ENCODE peak calls at places on chromosome 18, in eight cellular contexts. U is mesendoderm; I is uterus; L is naive thymus-derived CD4-positive, alpha-beta T cell; W is NT2/D1; H is GM23248; K is mesenchymal stem cell; G is fibroblast of lung. J is an unnamed sample. For H3K27me3, the result is how much of the 10 kb centered on the place peaks cover.

GRCh38 chr18:58253318-58253717 is 209.3 kb downstream of the NEDD4L start:
- DNase-seq in G (no peak), L (no peak), W (no peak), U (no peak), H (no peak), K (no peak), I (no peak), J (no peak)

GRCh38 chr18:79489048-79489899 is 93.5 kb downstream of the NFATC1 start:
- DNase-seq in K (no peak), I (no peak), H (no peak), L (no peak), W (no peak), U (no peak), G (no peak), J (no peak)

GRCh38 chr18:61639886-61640285 is 252.9 kb downstream of the RNF152 start:
- DNase-seq in U (no peak), W (no peak), K (peak), L (no peak), H (no peak), I (no peak), G (peak), J (no peak)

GRCh38 chr18:36809590-36810381 is 19.0 kb downstream of the TPGS2 start:
- DNase-seq in K (peak), U (peak), H (peak), W (no peak), L (peak), G (peak), I (peak), J (peak)

GRCh38 chr18:45402485-45403056 is 212.7 kb upstream of the SLC14A2 start:
- DNase-seq in I (no peak), W (no peak), U (no peak), K (no peak), G (peak), H (peak), L (no peak), J (peak)

GRCh38 chr18:23887035-23887434 is 127.5 kb upstream of the TTC39C start:
- DNase-seq in U (no peak), L (no peak), I (no peak), W (no peak), H (no peak), G (no peak), K (no peak), J (no peak)

GRCh38 chr18:35345460-35345921 is 1.3 kb upstream of the ZNF24 start:
- DNase-seq in L (no peak), I (no peak), W (no peak), K (no peak), H (no peak), U (peak), G (peak), J (no peak)

GRCh38 chr18:68152770-68153169 is 562.1 kb downstream of the TMX3 start:
- DNase-seq in W (no peak), H (no peak), L (no peak), I (no peak), G (no peak), U (peak), K (no peak), J (no peak)

GRCh38 chr18:42545825-42546224 is 569.7 kb downstream of the RIT2 start:
- DNase-seq in H (peak), L (no peak), W (no peak), U (no peak), K (peak), I (no peak), G (peak), J (peak)

GRCh38 chr18:24185805-24186204 is 46.9 kb downstream of the CABYR start:
- DNase-seq in W (no peak), K (no peak), H (no peak), L (no peak), G (no peak), I (no peak), U (no peak), J (no peak)

GRCh38 chr18:43950062-43950461 is 672.8 kb upstream of the SYT4 start:
- DNase-seq in U (no peak), L (no peak), W (no peak), I (no peak), G (no peak), H (no peak), K (no peak), J (no peak)

GRCh38 chr18:12307251-12307736 is 747 bp upstream of the TUBB6 start:
- DNase-seq in H (peak), G (peak), W (no peak), L (no peak), U (peak), I (peak), K (peak), J (peak)

GRCh38 chr18:36158261-36158867 is 28.7 kb downstream of the ELP2 start:
- DNase-seq in W (no peak), I (no peak), U (no peak), G (peak), K (peak), L (no peak), H (peak), J (no peak)

GRCh38 chr18:12470382-12471090 is 62.8 kb downstream of the PRELID3A start:
- DNase-seq in G (no peak), H (no peak), U (no peak), L (no peak), W (no peak), I (no peak), K (no peak), J (no peak)

GRCh38 chr18:48166971-48167370 is 236.5 kb upstream of the SMAD2 start:
- DNase-seq in H (no peak), L (no peak), U (no peak), G (no peak), K (no peak), W (no peak), I (peak), J (no peak)

DNA sequence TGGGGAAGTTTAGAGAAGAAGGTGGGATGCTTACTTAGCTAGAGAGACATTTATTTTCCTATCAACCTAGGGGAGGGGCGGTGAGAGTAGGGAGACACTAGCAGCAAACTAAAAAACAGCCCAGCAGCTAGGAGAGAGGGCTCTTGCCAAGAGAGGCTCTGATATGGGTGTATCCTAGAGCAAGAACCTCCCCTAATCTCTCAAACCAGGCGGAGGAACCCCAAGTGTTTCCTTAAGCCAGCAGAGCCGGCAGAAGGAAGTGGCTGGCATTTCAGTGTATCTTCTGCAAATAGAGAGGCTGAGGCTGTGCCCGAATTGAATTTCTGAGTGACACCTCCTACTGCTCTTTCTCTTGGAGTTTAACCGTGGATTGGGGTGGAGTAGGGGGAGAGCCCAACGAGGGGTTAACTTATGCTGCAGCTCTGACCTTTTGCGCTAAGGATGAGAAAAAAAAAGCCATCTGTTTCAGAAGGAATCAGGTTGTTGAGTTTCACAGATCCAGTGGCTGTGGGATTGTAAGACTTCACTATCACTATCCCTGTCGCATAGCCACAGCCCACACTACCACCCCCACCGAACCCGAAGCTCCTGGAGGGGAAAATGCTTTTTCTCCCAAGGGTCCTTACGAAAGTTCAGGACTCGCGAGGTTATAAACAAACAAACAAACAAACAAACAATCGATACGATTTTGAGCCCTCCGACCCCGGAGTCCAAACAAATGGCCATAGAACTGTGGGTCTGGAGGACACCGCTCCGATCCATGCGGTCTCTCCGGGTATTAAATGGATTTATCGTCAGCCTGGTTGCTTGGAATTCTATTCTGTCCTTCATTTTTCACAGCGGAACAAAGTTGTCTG is 1.3 kb downstream of the ST8SIA5 start:
- DNase-seq in K (peak), U (peak), I (no peak), W (no peak), H (no peak), G (no peak), L (no peak), J (no peak)
- H3K27me3 ChIP-seq in K (half or more), U (under half), I (under half), W (half or more), H (half or more), G (half or more), L (under half), J (under half)

DNA sequence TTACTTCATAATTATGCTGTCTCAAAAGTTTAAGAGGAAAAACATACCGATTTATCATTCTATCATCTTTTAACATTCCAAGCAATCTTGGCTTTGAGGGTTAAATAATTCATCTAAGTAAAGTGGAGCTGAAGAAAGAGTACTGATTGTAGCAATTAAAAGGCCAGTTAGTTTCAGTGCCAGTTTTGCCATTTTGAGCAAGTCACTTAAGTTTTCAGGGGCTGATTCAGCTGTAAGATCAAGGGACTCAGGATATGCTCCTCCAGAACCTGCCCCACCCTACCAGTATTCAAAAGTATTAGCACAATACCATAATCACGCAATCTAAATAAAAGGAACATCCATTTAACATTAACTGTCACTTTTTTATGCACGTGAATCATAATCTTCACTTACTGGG is 1.9 kb downstream of the SS18 start:
- DNase-seq in H (peak), L (no peak), G (peak), U (no peak), K (no peak), I (no peak), W (no peak), J (no peak)
- H3K4me3 ChIP-seq in H (peak), L (peak), G (peak), U (no peak), K (no peak), I (peak), W (no peak), J (peak)

GRCh38 chr18:22169889-22170420 is 566 bp downstream of the GATA6 start:
- DNase-seq in W (no peak), G (peak), H (peak), K (no peak), I (peak), U (peak), L (no peak), J (peak)
- H3K27me3 ChIP-seq in W (half or more), G (under half), H (under half), K (under half), I (under half), U (under half), L (under half), J (under half)

DNA sequence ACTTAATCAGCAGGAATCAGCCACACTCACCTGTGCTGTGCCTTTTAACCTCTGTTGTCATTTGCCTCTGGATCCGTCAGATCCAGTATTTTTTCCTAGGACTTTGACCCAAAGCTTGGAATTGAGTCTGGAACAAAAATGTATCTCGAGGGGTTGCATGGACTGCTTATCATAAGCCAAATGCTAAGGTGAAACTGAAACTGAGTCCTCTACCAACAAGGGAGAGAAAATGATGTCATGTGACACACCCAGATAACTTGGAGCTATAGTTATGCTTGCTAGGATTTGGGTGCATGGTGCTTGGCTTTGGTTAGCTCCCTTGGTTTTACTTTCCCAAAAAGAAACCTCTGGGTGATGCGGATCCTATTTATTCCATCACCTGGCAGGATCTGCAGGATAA is 2158.6 kb upstream of the PIK3C3 start:
- DNase-seq in K (peak), U (no peak), W (no peak), I (no peak), H (no peak), L (no peak), G (peak), J (no peak)
- H3K4me3 ChIP-seq in K (no peak), U (no peak), W (no peak), I (no peak), H (no peak), L (no peak), G (no peak), J (no peak)

GRCh38 chr18:3111523-3112240 is 98.7 kb upstream of the LPIN2 start:
- DNase-seq in L (no peak), K (no peak), W (no peak), G (no peak), I (no peak), U (no peak), H (no peak), J (no peak)

GRCh38 chr18:3114456-3114855 is 101.5 kb upstream of the LPIN2 start:
- DNase-seq in G (no peak), K (no peak), U (no peak), W (no peak), H (peak), L (no peak), I (no peak), J (peak)

GRCh38 chr18:3107740-3108151 is 94.8 kb upstream of the LPIN2 start:
- DNase-seq in I (no peak), K (no peak), L (no peak), U (no peak), W (no peak), H (no peak), G (no peak), J (no peak)

GRCh38 chr18:3114026-3114425 is 101.1 kb upstream of the LPIN2 start:
- DNase-seq in G (no peak), U (no peak), K (no peak), L (no peak), H (no peak), I (no peak), W (no peak), J (no peak)

GRCh38 chr18:3110034-3110752 is 97.2 kb upstream of the LPIN2 start:
- DNase-seq in H (no peak), U (no peak), L (no peak), W (no peak), I (no peak), G (no peak), K (no peak), J (no peak)
- H3K27me3 ChIP-seq in H (under half), U (under half), L (under half), W (under half), I (under half), G (under half), K (under half), J (under half)

GRCh38 chr18:11251229-11251890 is 102.0 kb upstream of the PIEZO2 start:
- DNase-seq in H (peak), L (no peak), W (no peak), I (no peak), K (no peak), G (peak), U (no peak), J (peak)

GRCh38 chr18:11245889-11246288 is 96.5 kb upstream of the PIEZO2 start:
- DNase-seq in K (no peak), U (no peak), I (no peak), G (peak), L (no peak), H (peak), W (no peak), J (no peak)

GRCh38 chr18:11246883-11247282 is 97.5 kb upstream of the PIEZO2 start:
- DNase-seq in K (no peak), L (no peak), W (no peak), G (no peak), I (no peak), U (no peak), H (peak), J (peak)

GRCh38 chr18:11247381-11247970 is 98.1 kb upstream of the PIEZO2 start:
- DNase-seq in K (no peak), H (no peak), I (no peak), W (no peak), U (no peak), L (no peak), G (no peak), J (no peak)

GRCh38 chr18:11246466-11246865 is 97.1 kb upstream of the PIEZO2 start:
- DNase-seq in U (no peak), L (no peak), I (no peak), H (peak), G (peak), K (peak), W (no peak), J (peak)
- H3K4me3 ChIP-seq in U (no peak), L (no peak), I (no peak), H (peak), G (no peak), K (no peak), W (no peak), J (no peak)

DNA sequence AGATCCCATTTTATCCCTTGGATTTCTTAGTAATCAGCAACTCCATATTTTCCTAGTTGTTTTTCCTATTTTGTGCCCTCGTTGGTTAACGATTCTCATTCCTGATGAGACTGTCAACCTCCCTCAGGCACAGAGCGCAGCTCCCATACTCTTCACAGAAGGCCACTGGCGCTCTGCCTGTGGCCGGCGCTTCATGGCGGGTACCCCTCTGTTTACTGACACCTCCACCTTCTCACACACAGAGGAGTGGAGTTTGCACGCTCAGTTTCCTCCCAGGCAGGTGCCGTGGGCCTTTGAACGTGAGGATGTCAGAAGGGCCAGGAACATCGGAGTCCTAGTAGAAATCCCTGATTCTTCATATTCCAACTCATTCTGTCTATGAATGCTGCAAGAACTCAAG is 139.0 kb downstream of the MBP start:
- DNase-seq in L (no peak), H (no peak), K (no peak), I (no peak), G (no peak), W (no peak), U (no peak), J (no peak)
- H3K27me3 ChIP-seq in L (under half), H (under half), K (under half), I (under half), G (under half), W (under half), U (under half), J (under half)

DNA sequence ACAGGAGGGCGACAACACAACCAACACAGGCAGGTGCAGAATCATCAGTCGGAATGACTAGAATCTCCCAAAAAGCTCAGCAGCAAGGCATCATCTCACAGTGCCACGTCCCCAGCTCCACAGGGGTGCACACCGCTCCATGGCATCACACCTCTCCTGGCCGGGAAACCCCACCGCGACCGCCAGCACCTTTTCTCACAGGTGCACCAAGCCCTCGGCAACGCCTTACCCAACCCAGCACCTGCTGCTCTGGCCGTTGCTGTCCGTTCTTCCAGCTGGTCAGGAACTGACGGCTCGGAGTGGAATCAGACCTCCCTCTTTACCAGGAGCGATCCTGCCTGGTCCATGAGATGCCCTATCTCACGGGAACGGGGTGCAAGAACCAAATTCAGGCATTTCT is 61.3 kb downstream of the ZNF516 start:
- DNase-seq in U (no peak), H (no peak), K (no peak), I (no peak), G (no peak), W (no peak), L (no peak), J (no peak)
- H3K4me3 ChIP-seq in U (no peak), H (no peak), K (peak), I (no peak), G (no peak), W (no peak), L (no peak), J (no peak)